ENCODE peak calls at places on chromosomes 5 and 9, in nine cellular contexts. Q, X, Y, J, S, C, G, H and D are unnamed samples.

GRCh38 chr9:4038182-4038723 is 261.6 kb downstream of the GLIS3 start:
- DNase-seq in J (no peak), Y (no peak), C (no peak), G (no peak), X (no peak), Q (no peak), S (no peak), H (no peak), D (peak; percentile 22)

GRCh38 chr5:2724031-2724581 is 27.4 kb downstream of the IRX2 start:
- DNase-seq in G (no peak), C (no peak), Y (no peak), Q (no peak), J (no peak), H (no peak), S (no peak), X (no peak), D (no peak)

GRCh38 chr9:138074516-138074915 is 196.9 kb downstream of the CACNA1B start:
- DNase-seq in X (no peak), G (peak; percentile 56), S (no peak), Q (no peak), C (no peak), Y (no peak), H (no peak), J (no peak), D (no peak)

GRCh38 chr9:136349546-136349945 is 14.0 kb downstream of the DNLZ start:
- DNase-seq in Q (no peak), H (no peak), J (no peak), C (no peak), X (no peak), Y (no peak), G (no peak), S (no peak), D (no peak)

GRCh38 chr5:137341831-137342230 is 157.3 kb downstream of the SPOCK1 start:
- DNase-seq in C (no peak), S (no peak), Y (no peak), Q (no peak), H (no peak), X (no peak), J (no peak), G (no peak), D (no peak)

GRCh38 chr5:64869419-64869818 is 100.7 kb downstream of the CWC27 start:
- DNase-seq in S (no peak), C (no peak), Q (no peak), Y (no peak), H (no peak), J (no peak), X (no peak), G (no peak), D (peak; percentile 77)

GRCh38 chr5:65562731-65563701 is at the start of the genes CENPK and PPWD1:
- DNase-seq in G (peak; percentile 92), H (peak; percentile 90), X (peak; percentile 81), C (peak; percentile 97), Q (peak; percentile 90), Y (peak; percentile 88), J (peak; percentile 88), S (peak; percentile 94), D (peak; percentile 93)

GRCh38 chr5:93299596-93300308 is 281.3 kb downstream of the NR2F1-AS1 start:
- DNase-seq in C (no peak), Q (no peak), Y (peak; percentile 38), G (no peak), J (no peak), X (no peak), S (no peak), H (no peak), D (no peak)

GRCh38 chr5:140041492-140042421 is 1.3 kb downstream of the NRG2 start:
- DNase-seq in Q (no peak), H (no peak), C (no peak), Y (peak; percentile 44), J (no peak), G (no peak), X (no peak), S (no peak), D (no peak)

GRCh38 chr5:61162832-61163567 is 732 bp upstream of the SMIM15 start:
- DNase-seq in G (no peak), C (no peak), Y (peak; percentile 29), H (peak; percentile 4), J (no peak), Q (no peak), X (peak; percentile 28), S (peak; percentile 24), D (peak; percentile 4)

GRCh38 chr9:133842174-133842573 is 104.0 kb upstream of the SARDH start:
- DNase-seq in G (no peak), C (no peak), S (no peak), H (peak; percentile 50), Q (no peak), Y (no peak), X (no peak), J (no peak), D (no peak)

GRCh38 chr9:119053070-119053469 is 316.2 kb downstream of the BRINP1 start:
- DNase-seq in G (no peak), H (no peak), Y (no peak), C (no peak), Q (no peak), X (no peak), S (no peak), J (no peak), D (no peak)

GRCh38 chr5:172059661-172060100 is 53.2 kb upstream of the FBXW11 start:
- DNase-seq in C (no peak), J (peak; percentile 13), Y (no peak), Q (no peak), H (no peak), X (peak; percentile 61), S (no peak), G (no peak), D (no peak)

GRCh38 chr9:99822596-99823391 is 1.1 kb downstream of the NR4A3 start:
- DNase-seq in J (peak; percentile 52), C (peak; percentile 51), H (peak; percentile 24), Q (no peak), X (peak; percentile 54), Y (peak; percentile 46), G (peak; percentile 70), S (peak; percentile 62), D (peak; percentile 39)

GRCh38 chr5:10626473-10627013 is 62.7 kb downstream of the ANKRD33B start:
- DNase-seq in Y (no peak), C (no peak), G (no peak), J (no peak), X (no peak), Q (no peak), H (no peak), S (no peak), D (no peak)

GRCh38 chr9:90024419-90024818 is 419.6 kb downstream of the GADD45G start:
- DNase-seq in J (peak; percentile 25), H (no peak), X (no peak), C (no peak), Y (no peak), S (no peak), Q (no peak), G (no peak), D (no peak)

GRCh38 chr9:127805620-127806019 is 2.9 kb downstream of the FPGS start:
- DNase-seq in X (peak; percentile 89), C (peak; percentile 36), J (no peak), S (no peak), H (no peak), G (no peak), Q (no peak), Y (no peak), D (no peak)

GRCh38 chr5:99814311-99815063 is 720.7 kb upstream of the FAM174A start:
- DNase-seq in Y (peak; percentile 0), Q (no peak), S (no peak), C (no peak), X (no peak), J (no peak), G (no peak), H (no peak), D (peak; percentile 6)

GRCh38 chr5:89293849-89294248 is 410.9 kb upstream of the MEF2C start:
- DNase-seq in H (no peak), G (no peak), Q (no peak), X (no peak), S (no peak), Y (no peak), C (no peak), J (no peak), D (no peak)

GRCh38 chr5:157915638-157916037 is 56.7 kb upstream of the CLINT1 start:
- DNase-seq in Q (no peak), J (no peak), C (no peak), Y (peak; percentile 87), H (peak; percentile 91), G (no peak), X (no peak), S (no peak), D (no peak)

GRCh38 chr9:105291938-105292337 is 47.5 kb downstream of the SLC44A1 start:
- DNase-seq in X (no peak), Y (no peak), H (no peak), Q (no peak), C (no peak), S (no peak), G (no peak), J (no peak), D (no peak)

GRCh38 chr5:107672212-107673105 is 1.7 kb upstream of the EFNA5 start:
- DNase-seq in H (peak; percentile 78), X (peak; percentile 91), Q (no peak), G (peak; percentile 87), Y (peak; percentile 90), J (no peak), S (no peak), C (peak; percentile 44), D (peak; percentile 93)

GRCh38 chr5:95760291-95761191 is 29.4 kb downstream of the RHOBTB3 start:
- DNase-seq in Q (no peak), J (no peak), H (no peak), X (no peak), Y (no peak), C (peak; percentile 92), S (peak; percentile 28), G (no peak), D (peak; percentile 64)

GRCh38 chr5:16726538-16726946 is 109.7 kb upstream of the RETREG1 start:
- DNase-seq in Y (no peak), J (no peak), X (no peak), S (peak; percentile 64), G (no peak), Q (no peak), C (peak; percentile 23), H (no peak), D (no peak)

GRCh38 chr9:89492586-89492985 is 5.3 kb downstream of the SEMA4D start:
- DNase-seq in C (no peak), Y (no peak), G (no peak), X (no peak), S (no peak), Q (no peak), H (no peak), J (no peak), D (no peak)

GRCh38 chr9:98832768-98833089 is 25.3 kb downstream of the GALNT12 start:
- DNase-seq in H (no peak), J (no peak), X (no peak), Q (no peak), S (no peak), G (no peak), C (no peak), Y (no peak), D (no peak)

GRCh38 chr5:119386945-119387344 is 31.1 kb downstream of the TNFAIP8 start:
- DNase-seq in S (no peak), G (no peak), Y (no peak), Q (no peak), X (peak; percentile 36), H (no peak), J (no peak), C (no peak), D (no peak)

GRCh38 chr9:75869236-75869635 is 21.2 kb upstream of the PCSK5 start:
- DNase-seq in Q (no peak), X (no peak), Y (no peak), J (no peak), C (no peak), G (no peak), S (no peak), H (no peak), D (no peak)

GRCh38 chr5:138245717-138246116 is 28.7 kb downstream of the GFRA3 start:
- DNase-seq in C (no peak), H (no peak), J (no peak), X (no peak), G (no peak), Y (no peak), S (no peak), Q (no peak), D (no peak)